ENCODE peak calls at places on chromosomes 4 and X, in six cellular contexts. E is PC-9, L is MM.1S, G is PC-3, C is H9, I is IMR-90. H is an unnamed sample.

GRCh38 chr4:66556651-66557278 is 886.5 kb upstream of the EPHA5 start:
- DNase-seq in E (no peak), L (no peak), G (no peak), C (no peak), I (no peak), H (no peak)

GRCh38 chrX:125090046-125090445 is 229.6 kb upstream of the TEX13C start:
- DNase-seq in E (no peak), L (peak; percentile 14), G (peak; percentile 17), C (no peak), I (no peak), H (no peak)

GRCh38 chr4:77818077-77818666 is 996 bp downstream of the CNOT6L start:
- DNase-seq in E (peak; percentile 54), L (peak; percentile 63), G (peak; percentile 69), C (peak; percentile 66), I (peak; percentile 83), H (peak; percentile 72)

GRCh38 chrX:120486786-120487185 is 17.7 kb upstream of the LAMP2 start:
- DNase-seq in E (no peak), L (no peak), G (no peak), C (no peak), I (no peak), H (no peak)

GRCh38 chr4:88005086-88005485 is 2.3 kb upstream of the PKD2 start:
- DNase-seq in E (no peak), L (no peak), G (no peak), C (no peak), I (peak; percentile 31), H (no peak)

GRCh38 chr4:185991750-185992149 is 77.2 kb upstream of the TLR3 start:
- DNase-seq in E (no peak), L (no peak), G (no peak), C (no peak), I (no peak), H (no peak)

GRCh38 chr4:149707862-149708261 is 107.8 kb downstream of the IQCM start:
- DNase-seq in E (no peak), L (no peak), G (no peak), C (no peak), I (no peak), H (no peak)

GRCh38 chr4:153710681-153711080 is 26.6 kb downstream of the TLR2 start:
- DNase-seq in E (no peak), L (no peak), G (no peak), C (no peak), I (no peak), H (no peak)

GRCh38 chrX:71514367-71515038 is 18.4 kb upstream of the OGT start:
- DNase-seq in E (no peak), L (no peak), G (no peak), C (no peak), I (no peak), H (no peak)

GRCh38 chr4:113674251-113674650 is 87.3 kb downstream of the CAMK2D start:
- DNase-seq in E (no peak), L (no peak), G (no peak), C (no peak), I (no peak), H (no peak)

GRCh38 chr4:84690481-84690880 is 107.6 kb downstream of the CDS1 start:
- DNase-seq in E (no peak), L (no peak), G (peak; percentile 67), C (no peak), I (peak; percentile 3), H (no peak)

GRCh38 chr4:54054501-54054900 is 9.9 kb downstream of the CHIC2 start:
- DNase-seq in E (no peak), L (no peak), G (no peak), C (no peak), I (no peak), H (no peak)
- H4K20me1 ChIP-seq in E (peaks cover 13% of the 10 kb centered on the region), L (no peaks in the 10 kb centered on the region), G (peaks cover 27% of the 10 kb centered on the region), C (no peaks in the 10 kb centered on the region), I (peaks cover 81% of the 10 kb centered on the region), H (peaks cover 55% of the 10 kb centered on the region)

DNA sequence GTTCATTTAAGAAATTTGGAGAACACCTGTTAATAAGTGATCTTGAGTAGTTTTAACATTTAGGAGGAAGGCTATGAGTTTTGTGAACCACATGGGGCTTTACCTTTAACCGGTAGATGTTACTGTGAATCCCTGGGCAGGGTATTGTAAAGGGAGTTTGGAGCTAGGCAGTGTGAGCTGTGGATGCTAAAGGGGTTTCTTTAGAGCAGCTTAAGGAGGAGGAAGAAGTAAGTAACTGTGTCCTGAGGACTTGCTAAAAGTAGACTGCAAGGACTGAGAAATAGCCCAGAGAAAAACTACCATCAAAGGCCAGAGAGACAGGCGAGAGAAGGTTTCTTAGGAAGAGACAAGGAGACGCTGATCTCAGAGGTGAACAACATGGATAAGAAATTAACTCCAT is 5.6 kb downstream of the RHOH start:
- DNase-seq in E (no peak), L (peak; percentile 45), G (no peak), C (no peak), I (no peak), H (no peak)
- H4K20me1 ChIP-seq in E (no peaks in the 10 kb centered on the region), L (peaks cover 11% of the 10 kb centered on the region), G (no peaks in the 10 kb centered on the region), C (no peaks in the 10 kb centered on the region), I (no peaks in the 10 kb centered on the region), H (peaks cover 89% of the 10 kb centered on the region)

DNA sequence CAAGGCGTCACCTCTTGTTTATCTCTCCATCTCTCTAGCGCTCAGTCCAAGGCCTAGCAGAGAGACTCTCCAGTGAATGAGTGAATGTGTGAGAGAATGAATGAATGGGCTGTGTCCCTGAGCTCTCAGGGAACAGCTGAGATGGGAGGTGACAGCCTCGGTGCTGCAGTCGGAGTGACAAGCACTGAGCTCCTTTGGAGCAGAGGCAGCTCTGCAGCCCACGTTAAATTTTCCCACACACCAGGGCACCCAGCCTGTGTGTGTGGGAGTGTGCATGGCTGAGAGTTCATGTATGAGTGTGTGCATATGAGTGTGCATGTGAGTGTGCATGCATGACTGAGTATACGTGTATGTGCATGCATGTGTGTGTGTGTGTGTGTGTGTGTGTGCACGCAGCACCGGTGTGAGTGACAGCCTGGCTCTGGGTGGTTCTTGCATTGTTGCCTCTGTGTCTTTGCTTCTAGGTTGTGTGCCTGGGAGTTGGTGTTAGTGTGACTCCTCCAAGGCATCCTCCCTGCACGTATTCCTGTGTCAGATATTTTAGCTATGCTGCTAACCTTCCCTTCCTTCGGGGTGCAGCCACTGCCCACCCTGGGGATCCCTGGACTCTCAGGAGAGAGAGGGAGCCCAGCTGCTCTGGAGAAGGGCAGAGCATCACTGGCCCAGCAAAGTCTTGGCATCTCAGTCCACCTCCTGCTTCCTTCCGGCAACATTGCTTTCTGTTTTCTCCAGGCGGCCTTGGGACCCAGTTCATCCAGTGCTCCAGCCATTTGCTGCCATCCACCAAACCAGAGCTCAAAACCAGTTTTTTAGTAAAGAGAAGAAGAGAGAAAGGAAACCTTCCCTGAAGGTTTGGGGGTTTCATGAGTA is 98.6 kb downstream of the PPP2R2C start:
- DNase-seq in E (no peak), L (no peak), G (no peak), C (no peak), I (no peak), H (no peak)
- H4K20me1 ChIP-seq in E (no peaks in the 10 kb centered on the region), L (no peaks in the 10 kb centered on the region), G (no peaks in the 10 kb centered on the region), C (no peaks in the 10 kb centered on the region), I (no peaks in the 10 kb centered on the region), H (peaks cover 8% of the 10 kb centered on the region)

DNA sequence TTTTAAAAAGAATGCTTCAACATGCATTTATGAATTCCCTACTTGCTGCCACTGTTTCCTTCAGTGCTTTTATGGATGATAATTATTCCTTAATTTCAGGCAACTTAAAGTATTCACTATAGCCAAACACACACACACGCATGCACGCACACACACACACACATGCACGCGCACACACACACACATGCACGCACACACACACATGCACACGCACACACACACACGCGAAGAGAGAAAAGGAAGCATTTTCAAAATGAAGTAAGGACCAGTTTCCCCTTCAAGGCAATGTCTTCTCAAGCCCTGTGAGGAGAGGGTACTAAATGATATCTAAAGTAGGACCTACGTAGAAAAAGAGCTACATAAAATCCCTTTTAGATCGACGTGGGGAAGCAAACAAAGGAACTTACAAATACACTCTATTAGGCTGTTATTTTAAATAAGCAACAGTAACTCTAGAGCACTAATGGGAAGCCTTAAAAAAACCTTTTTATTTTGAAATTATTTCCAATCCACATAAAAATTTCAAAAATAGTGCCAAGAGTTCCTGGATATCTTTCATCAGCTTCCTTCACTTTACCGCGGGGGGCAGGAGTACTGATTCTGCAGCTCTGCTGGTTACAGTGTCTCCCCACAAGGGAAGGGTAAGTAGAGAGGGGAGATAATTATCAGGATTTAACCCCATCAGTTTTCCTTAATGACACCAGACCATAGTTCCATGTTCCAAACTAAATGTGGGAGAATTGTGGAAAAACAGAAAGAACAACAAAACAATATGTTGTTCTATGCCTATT is 13.7 kb downstream of the IRF2 start:
- DNase-seq in E (no peak), L (no peak), G (no peak), C (no peak), I (no peak), H (no peak)
- H4K20me1 ChIP-seq in E (no peaks in the 10 kb centered on the region), L (no peaks in the 10 kb centered on the region), G (no peaks in the 10 kb centered on the region), C (no peaks in the 10 kb centered on the region), I (peaks cover 31% of the 10 kb centered on the region), H (peaks cover 53% of the 10 kb centered on the region)

DNA sequence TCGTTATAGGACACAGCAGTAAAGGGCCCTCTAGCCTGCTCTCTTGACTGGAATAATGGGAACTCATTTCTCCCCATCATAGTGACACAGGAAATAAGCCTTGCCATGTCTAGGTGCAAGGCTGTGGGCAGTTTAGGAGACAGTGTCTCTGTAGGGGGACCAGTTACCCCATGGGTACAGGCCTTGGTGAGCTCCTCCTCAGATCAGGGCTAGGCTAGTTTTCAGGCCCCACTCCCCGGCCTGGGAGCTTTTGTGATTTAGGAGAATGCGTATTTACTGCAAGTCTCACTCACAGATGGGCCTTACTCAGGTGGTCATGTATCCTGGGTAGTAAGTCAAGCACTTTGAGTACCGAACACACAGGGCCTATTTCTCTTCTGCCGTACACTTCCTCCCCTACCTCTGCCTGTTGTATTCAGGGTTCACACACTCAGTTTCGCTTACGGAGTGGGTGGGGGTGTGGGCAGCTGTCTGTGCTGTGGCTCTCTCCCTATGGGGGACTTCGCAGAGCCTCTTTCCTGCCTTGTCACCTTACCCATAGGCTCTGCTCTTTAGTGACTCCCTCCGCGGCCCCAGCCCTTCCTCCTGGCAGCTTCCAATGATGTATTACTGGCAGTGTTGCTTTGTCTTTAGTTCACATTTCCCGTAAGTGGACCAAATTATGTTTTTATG is 34.2 kb downstream of the FAM193A start:
- DNase-seq in E (no peak), L (no peak), G (no peak), C (no peak), I (no peak), H (peak; percentile 17)
- H4K20me1 ChIP-seq in E (peaks cover 4% of the 10 kb centered on the region), L (no peaks in the 10 kb centered on the region), G (peaks cover 16% of the 10 kb centered on the region), C (no peaks in the 10 kb centered on the region), I (peaks cover 84% of the 10 kb centered on the region), H (peaks cover 62% of the 10 kb centered on the region)

GRCh38 chr4:37999000-37999745 is 39.0 kb downstream of the PTTG2 start:
- DNase-seq in E (no peak), L (peak; percentile 41), G (no peak), C (no peak), I (no peak), H (no peak)
- H4K20me1 ChIP-seq in E (no peaks in the 10 kb centered on the region), L (no peaks in the 10 kb centered on the region), G (no peaks in the 10 kb centered on the region), C (no peaks in the 10 kb centered on the region), I (peaks cover 8% of the 10 kb centered on the region), H (peaks cover 40% of the 10 kb centered on the region)

GRCh38 chr4:1225272-1226166 is 23.4 kb downstream of the CTBP1 start:
- DNase-seq in E (no peak), L (no peak), G (no peak), C (no peak), I (no peak), H (no peak)
- H4K20me1 ChIP-seq in E (peaks cover 20% of the 10 kb centered on the region), L (no peaks in the 10 kb centered on the region), G (no peaks in the 10 kb centered on the region), C (no peaks in the 10 kb centered on the region), I (peaks cover 36% of the 10 kb centered on the region), H (peaks cover 65% of the 10 kb centered on the region)

DNA sequence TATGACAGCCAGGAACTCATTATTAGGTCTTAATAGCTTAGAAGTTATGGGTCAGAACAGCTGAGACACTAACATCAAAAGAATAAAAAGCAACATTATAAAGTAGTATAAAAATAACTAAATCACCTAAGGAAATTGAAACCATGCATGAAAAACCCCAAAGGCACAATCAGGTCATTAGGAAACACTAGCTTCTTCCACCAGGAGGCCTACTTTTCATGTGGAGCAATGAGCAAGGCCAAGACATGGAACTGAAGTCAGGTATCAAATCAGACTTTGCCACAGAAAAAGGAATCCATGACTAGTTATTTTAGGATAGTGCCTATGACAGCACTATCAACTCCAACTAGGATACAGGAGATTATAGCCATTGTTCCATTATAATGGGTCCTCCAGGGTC is 7.9 kb downstream of the HUWE1 start:
- DNase-seq in E (no peak), L (no peak), G (peak; percentile 29), C (no peak), I (no peak), H (no peak)
- H4K20me1 ChIP-seq in E (peaks cover 4% of the 10 kb centered on the region), L (peaks cover 3% of the 10 kb centered on the region), G (peaks cover 61% of the 10 kb centered on the region), C (no peaks in the 10 kb centered on the region), I (peaks cover 38% of the 10 kb centered on the region), H (peaks cover 52% of the 10 kb centered on the region)

H was measured in DND-41.